ENCODE peak calls at places on chromosomes 13 and 19, in eight cellular contexts. Q is SK-N-SH, K is IMR-90, T is keratinocyte, U is heart right ventricle, P is uterus, A is fibroblast of lung, O is cardiac muscle cell. B is an unnamed sample.

GRCh38 chr13:20702945-20703784 is at the start of gene IL17D:
- DNase-seq in Q (peak; percentile 76), K (no peak), T (no peak), U (no peak), P (no peak), A (no peak), O (peak; percentile 56), B (no peak)

GRCh38 chr13:112756511-112756966 is 66.7 kb downstream of the ATP11A start:
- DNase-seq in Q (peak; percentile 62), K (no peak), T (no peak), U (no peak), P (no peak), A (no peak), O (no peak), B (no peak)

GRCh38 chr13:30103161-30103858 is 204.0 kb downstream of the KATNAL1 start:
- DNase-seq in Q (no peak), K (no peak), T (no peak), U (no peak), P (no peak), A (no peak), O (no peak), B (no peak)

GRCh38 chr13:109783815-109784589 is 2.4 kb downstream of the IRS2 start:
- DNase-seq in Q (peak; percentile 53), K (no peak), T (no peak), U (no peak), P (no peak), A (no peak), O (no peak), B (no peak)

GRCh38 chr13:79541426-79542049 is 60.6 kb downstream of the NDFIP2 start:
- DNase-seq in Q (peak; percentile 21), K (peak; percentile 73), T (no peak), U (no peak), P (no peak), A (peak; percentile 53), O (peak; percentile 51), B (no peak)

GRCh38 chr13:66640231-66640630 is 589.9 kb downstream of the PCDH9 start:
- DNase-seq in Q (no peak), K (no peak), T (no peak), U (no peak), P (no peak), A (no peak), O (no peak), B (no peak)

GRCh38 chr13:69565334-69565733 is 542.3 kb upstream of the ATXN8OS start:
- DNase-seq in Q (peak; percentile 22), K (no peak), T (no peak), U (no peak), P (no peak), A (peak; percentile 79), O (no peak), B (no peak)

GRCh38 chr19:618674-619285 is 14.6 kb downstream of the POLRMT start:
- DNase-seq in Q (no peak), K (no peak), T (no peak), U (no peak), P (no peak), A (no peak), O (no peak), B (no peak)

GRCh38 chr19:32317045-32317444 is 28.4 kb upstream of the ZNF507 start:
- DNase-seq in Q (no peak), K (no peak), T (no peak), U (no peak), P (no peak), A (no peak), O (no peak), B (no peak)

GRCh38 chr19:39308531-39309304 is 11.9 kb downstream of the LRFN1 start:
- DNase-seq in Q (peak; percentile 58), K (no peak), T (no peak), U (no peak), P (no peak), A (no peak), O (peak; percentile 37), B (no peak)

GRCh38 chr19:53870485-53870844 is 2.8 kb downstream of the MYADM start:
- DNase-seq in Q (no peak), K (no peak), T (no peak), U (no peak), P (no peak), A (peak; percentile 20), O (no peak), B (no peak)

DNA sequence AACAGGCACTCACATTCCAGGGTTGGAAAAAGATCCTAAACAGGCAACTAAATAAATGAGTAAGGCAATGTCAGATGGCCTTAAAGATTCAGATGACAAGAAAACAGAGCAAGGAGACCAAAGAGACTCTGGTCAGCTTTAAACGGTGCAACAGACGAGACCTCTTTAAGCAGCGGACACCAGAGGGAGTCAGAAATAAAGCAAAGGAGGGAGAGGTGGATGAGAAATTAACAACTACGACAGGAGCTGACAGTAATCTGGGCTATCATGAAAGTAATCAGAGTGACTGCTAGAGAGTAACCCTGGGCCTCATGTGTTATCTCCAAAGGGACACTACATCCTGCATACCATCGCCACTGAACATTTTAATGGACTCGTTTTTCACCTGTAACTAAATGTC is 1.1 kb downstream of the ZNF550 start:
- DNase-seq in Q (peak; percentile 29), K (peak; percentile 35), T (no peak), U (no peak), P (no peak), A (peak; percentile 18), O (peak; percentile 23), B (no peak)
- TF ChIP-seq CTCF in Q (no peak), K (peak; percentile 28), T (peak; percentile 10), U (no peak), P (no peak), A (peak; percentile 9), O (peak; percentile 10), B (no peak)

DNA sequence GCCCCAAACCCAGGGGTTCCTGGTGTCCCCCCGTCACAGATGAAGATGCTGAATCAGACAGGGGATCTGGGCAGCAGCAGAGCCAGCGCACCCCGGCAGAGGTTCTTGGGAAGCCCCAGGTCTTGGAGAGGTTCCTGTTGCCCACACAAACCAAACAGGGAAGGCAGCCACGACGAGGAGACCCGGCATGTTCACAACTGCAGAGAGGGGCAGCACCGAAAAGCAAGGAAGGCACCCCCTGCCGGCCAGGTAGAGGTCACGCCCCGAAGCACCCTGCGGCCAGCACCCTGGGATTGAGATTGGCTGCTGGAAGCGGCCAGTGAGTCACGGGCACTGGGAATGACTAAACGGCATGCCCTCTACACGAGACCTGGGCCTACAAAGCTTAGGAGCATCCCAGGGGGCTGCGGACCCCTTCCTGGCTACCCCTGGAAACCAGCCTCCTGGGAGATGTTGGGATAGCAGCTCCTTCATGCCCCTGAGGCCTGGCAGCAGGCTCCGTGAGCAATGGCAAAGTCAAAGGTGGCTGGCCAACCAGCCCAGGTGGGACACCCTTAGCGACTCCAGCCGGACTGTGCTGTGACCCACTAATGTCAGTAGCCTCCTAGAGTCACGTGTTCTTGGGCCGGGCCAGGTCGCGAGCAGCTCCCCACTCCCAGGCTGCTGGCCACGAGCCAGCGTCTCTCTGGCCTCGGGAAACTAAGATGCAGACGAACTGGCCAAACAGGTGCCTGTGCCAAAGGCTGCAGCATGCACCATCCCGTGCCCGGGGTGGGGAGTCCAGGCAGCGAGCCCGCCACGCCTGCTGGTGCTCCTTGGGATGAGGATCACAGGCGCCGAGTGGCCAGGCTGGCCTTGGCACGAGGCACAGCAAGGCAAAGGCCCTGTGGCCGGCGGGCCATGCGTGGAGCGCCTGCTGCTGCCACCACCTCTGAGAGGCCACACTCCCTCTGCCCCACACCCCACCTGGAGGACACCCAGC is 43.2 kb downstream of the MLLT1 start:
- DNase-seq in Q (peak; percentile 46), K (no peak), T (no peak), U (no peak), P (no peak), A (no peak), O (no peak), B (no peak)
- H3K4me1 ChIP-seq in Q (peaks cover 10% of the 10 kb centered on the region), K (peaks cover 37% of the 10 kb centered on the region), T (peaks cover 47% of the 10 kb centered on the region), U (peaks cover 82% of the 10 kb centered on the region), P (peaks cover 35% of the 10 kb centered on the region), A (peaks cover 38% of the 10 kb centered on the region), O (peaks cover 18% of the 10 kb centered on the region), B (peaks cover 76% of the 10 kb centered on the region)

DNA sequence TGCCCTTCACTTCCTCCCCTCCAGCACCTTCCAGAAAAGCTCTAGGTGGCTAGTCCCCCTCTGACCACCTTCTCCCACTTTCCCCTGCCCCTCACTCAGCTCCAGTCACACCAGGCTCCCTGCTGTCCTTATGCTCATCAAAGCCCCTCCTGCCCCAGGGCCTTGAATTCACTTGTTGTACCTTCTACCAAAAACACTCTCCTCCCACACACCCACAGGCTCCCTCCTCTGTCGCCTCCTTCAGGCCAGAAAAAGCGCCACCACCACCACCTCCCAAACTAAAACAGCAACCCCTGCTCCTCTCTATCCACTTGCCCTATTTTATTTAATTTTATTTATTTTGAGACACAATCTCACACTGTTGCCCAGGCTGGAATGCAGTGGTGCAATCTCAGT is 4.8 kb upstream of the CEACAM16 start:
- DNase-seq in Q (no peak), K (no peak), T (no peak), U (no peak), P (no peak), A (no peak), O (no peak), B (no peak)
- TF ChIP-seq CTCF in Q (peak; percentile 50), K (peak; percentile 27), T (peak; percentile 40), U (no peak), P (no peak), A (peak; percentile 18), O (peak; percentile 44), B (no peak)

GRCh38 chr13:37540228-37540627 is 58.3 kb downstream of the POSTN start:
- DNase-seq in Q (no peak), K (peak; percentile 89), T (no peak), U (no peak), P (no peak), A (peak; percentile 77), O (no peak), B (no peak)
- H3K4me1 ChIP-seq in Q (no peaks in the 10 kb centered on the region), K (peaks cover 2% of the 10 kb centered on the region), T (peaks cover 2% of the 10 kb centered on the region), U (no peaks in the 10 kb centered on the region), P (no peaks in the 10 kb centered on the region), A (peaks cover 6% of the 10 kb centered on the region), O (no peaks in the 10 kb centered on the region), B (no peaks in the 10 kb centered on the region)